ENCODE peak calls at places on chromosome 7, in five cellular contexts. B, S, I, Q and Z are unnamed samples.

GRCh38 chr7:131511071-131511470 is 45.4 kb downstream of the PODXL start:
- DNase-seq in S (no peak), Q (no peak), I (no peak), B (no peak), Z (no peak)

GRCh38 chr7:47221826-47222225 is 360.1 kb downstream of the TNS3 start:
- DNase-seq in B (no peak), I (no peak), Q (peak; percentile 15), S (peak; percentile 21), Z (no peak)

GRCh38 chr7:84228526-84228925 is 33.9 kb upstream of the SEMA3A start:
- DNase-seq in I (no peak), Q (no peak), S (no peak), B (no peak), Z (no peak)

GRCh38 chr7:122311719-122312118 is 7.2 kb upstream of the FEZF1 start:
- DNase-seq in I (no peak), S (no peak), B (no peak), Q (no peak), Z (no peak)

GRCh38 chr7:68321076-68321639 is 1277.1 kb upstream of the AUTS2 start:
- DNase-seq in B (no peak), Q (no peak), S (peak; percentile 15), I (peak; percentile 67), Z (peak; percentile 34)

GRCh38 chr7:40826419-40827216 is 691.8 kb downstream of the SUGCT start:
- DNase-seq in I (no peak), Q (peak; percentile 41), B (no peak), S (peak; percentile 74), Z (no peak)

GRCh38 chr7:142153400-142153799 is 41.9 kb downstream of the MGAM2 start:
- DNase-seq in B (no peak), Q (no peak), S (no peak), I (no peak), Z (no peak)

GRCh38 chr7:27784399-27785053 is 44.6 kb downstream of the TAX1BP1 start:
- DNase-seq in S (peak; percentile 54), B (peak; percentile 23), I (no peak), Q (peak; percentile 73), Z (no peak)

GRCh38 chr7:25662881-25663588 is 434.7 kb upstream of the NPVF start:
- DNase-seq in Q (no peak), I (no peak), S (no peak), B (no peak), Z (no peak)

GRCh38 chr7:105198223-105198622 is 184.2 kb downstream of the KMT2E start:
- DNase-seq in Q (peak; percentile 76), S (peak; percentile 92), B (no peak), I (no peak), Z (no peak)

GRCh38 chr7:18505870-18506460 is 10.4 kb downstream of the HDAC9 start:
- DNase-seq in S (peak; percentile 60), B (no peak), Q (peak; percentile 52), I (no peak), Z (no peak)

GRCh38 chr7:7564323-7564780 is 2.3 kb upstream of the MIOS start:
- DNase-seq in B (no peak), I (no peak), Q (peak; percentile 43), S (peak; percentile 89), Z (no peak)

GRCh38 chr7:32937344-32938174 is 19.7 kb upstream of the FKBP9 start:
- DNase-seq in I (peak; percentile 70), S (peak; percentile 33), B (no peak), Q (peak; percentile 57), Z (peak; percentile 38)

GRCh38 chr7:106664343-106664742 is 3.4 kb upstream of the CCDC71L start:
- DNase-seq in S (no peak), Q (no peak), I (no peak), B (no peak), Z (no peak)

GRCh38 chr7:150453186-150453585 is 2.8 kb downstream of the GIMAP8 start:
- DNase-seq in S (no peak), B (peak; percentile 35), I (no peak), Q (no peak), Z (no peak)
- H3K4me3 ChIP-seq in S (no peak overlapping the region), B (peak overlapping the region; percentile 59), I (no peak overlapping the region), Q (no peak overlapping the region), Z (peak overlapping the region; percentile 29)

DNA sequence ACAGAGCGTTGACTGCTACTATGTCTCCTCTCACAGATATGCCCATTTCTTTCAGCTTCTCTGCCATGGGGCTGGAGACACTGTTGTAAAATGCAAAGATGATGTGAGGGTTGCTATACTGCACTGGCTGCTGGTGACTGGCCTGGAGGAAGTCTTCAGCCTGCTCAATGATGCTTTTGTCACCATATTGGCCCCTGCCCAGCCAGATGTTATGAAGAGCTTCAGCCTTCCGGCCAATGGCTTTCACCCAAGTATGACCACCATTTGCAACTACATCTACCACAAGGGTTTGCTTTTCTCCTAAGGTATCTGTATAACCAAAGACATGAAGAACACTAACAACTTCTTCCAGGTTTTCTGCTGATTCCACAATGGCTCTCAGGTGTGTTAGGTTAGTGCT is 1.6 kb downstream of the C7orf25 start:
- DNase-seq in S (no peak), B (no peak), I (no peak), Q (no peak), Z (no peak)
- H3K4me3 ChIP-seq in S (no peak overlapping the region), B (no peak overlapping the region), I (no peak overlapping the region), Q (peak overlapping the region; percentile 68), Z (no peak overlapping the region)

GRCh38 chr7:39313958-39314357 is 252.2 kb upstream of the YAE1 start:
- DNase-seq in I (no peak), B (no peak), Q (no peak), S (no peak), Z (no peak)
- H3K4me3 ChIP-seq in I (no peak overlapping the region), B (no peak overlapping the region), Q (no peak overlapping the region), S (no peak overlapping the region), Z (no peak overlapping the region)

GRCh38 chr7:134324107-134324506 is 7.4 kb upstream of the SLC35B4 start:
- DNase-seq in I (no peak), S (no peak), B (no peak), Q (no peak), Z (no peak)

GRCh38 chr7:134317434-134317833 is 704 bp upstream of the SLC35B4 start:
- DNase-seq in Q (no peak), B (no peak), I (no peak), S (no peak), Z (no peak)

GRCh38 chr7:134316539-134317344 is at the start of gene SLC35B4:
- DNase-seq in Q (peak; percentile 95), B (peak; percentile 92), S (peak; percentile 95), I (peak; percentile 97), Z (peak; percentile 97)

GRCh38 chr7:134318443-134318842 is 1.7 kb upstream of the SLC35B4 start:
- DNase-seq in I (no peak), S (peak; percentile 62), Q (peak; percentile 6), B (no peak), Z (no peak)

DNA sequence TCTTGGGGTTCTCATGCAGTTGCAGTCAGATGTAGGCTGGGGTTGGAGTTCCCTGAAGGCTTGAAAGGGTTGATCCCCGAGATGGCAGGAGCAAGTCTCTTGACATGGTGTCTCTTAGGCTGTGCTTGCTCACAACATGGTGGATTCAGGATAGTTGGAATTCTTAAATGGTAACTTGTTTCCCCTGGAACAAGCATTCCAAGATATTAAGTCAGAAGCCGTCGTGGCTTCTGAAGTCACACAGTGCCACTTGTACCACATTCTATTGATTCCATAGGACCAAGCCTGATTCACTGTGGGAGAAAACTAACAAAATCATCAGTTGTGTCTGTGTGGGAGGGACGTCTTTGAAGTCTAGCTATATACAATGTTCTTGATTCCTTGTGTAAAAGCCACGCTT is 3.5 kb upstream of the SLC35B4 start:
- DNase-seq in B (no peak), S (peak; percentile 25), I (no peak), Q (no peak), Z (no peak)
- H3K4me3 ChIP-seq in B (no peak overlapping the region), S (no peak overlapping the region), I (no peak overlapping the region), Q (no peak overlapping the region), Z (no peak overlapping the region)

GRCh38 chr7:143176128-143176527 is 7.1 kb upstream of the TAS2R39 start:
- DNase-seq in B (no peak), S (no peak), Q (no peak), I (no peak), Z (no peak)

GRCh38 chr7:143171697-143172096 is 11.5 kb upstream of the TAS2R39 start:
- DNase-seq in Q (peak; percentile 7), I (no peak), S (no peak), B (no peak), Z (no peak)

GRCh38 chr7:143177374-143178119 is 5.7 kb upstream of the TAS2R39 start:
- DNase-seq in B (no peak), I (no peak), S (no peak), Q (no peak), Z (no peak)

DNA sequence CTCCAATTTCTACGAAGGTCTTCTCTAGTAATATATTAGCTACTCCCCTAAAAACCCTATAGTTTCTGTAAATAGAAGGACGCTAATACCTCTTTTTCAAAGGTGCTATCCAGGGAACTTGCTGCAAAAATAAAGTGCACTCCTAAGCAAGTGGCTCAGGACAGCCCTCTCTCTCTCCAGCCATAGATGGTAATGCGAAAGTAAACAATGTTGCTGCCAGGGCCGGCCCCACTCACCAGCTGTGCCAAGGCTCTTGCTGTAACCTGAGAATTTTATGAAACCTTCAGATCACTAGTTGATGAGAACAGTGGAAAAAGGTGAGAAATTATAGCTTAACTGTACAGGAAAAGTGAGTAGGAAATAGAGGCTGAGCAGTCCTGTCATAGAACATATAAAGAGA is 10.9 kb upstream of the TAS2R39 start:
- DNase-seq in Q (peak; percentile 36), I (no peak), S (peak; percentile 4), B (no peak), Z (peak; percentile 72)
- H3K4me3 ChIP-seq in Q (no peak overlapping the region), I (no peak overlapping the region), S (no peak overlapping the region), B (no peak overlapping the region), Z (no peak overlapping the region)

DNA sequence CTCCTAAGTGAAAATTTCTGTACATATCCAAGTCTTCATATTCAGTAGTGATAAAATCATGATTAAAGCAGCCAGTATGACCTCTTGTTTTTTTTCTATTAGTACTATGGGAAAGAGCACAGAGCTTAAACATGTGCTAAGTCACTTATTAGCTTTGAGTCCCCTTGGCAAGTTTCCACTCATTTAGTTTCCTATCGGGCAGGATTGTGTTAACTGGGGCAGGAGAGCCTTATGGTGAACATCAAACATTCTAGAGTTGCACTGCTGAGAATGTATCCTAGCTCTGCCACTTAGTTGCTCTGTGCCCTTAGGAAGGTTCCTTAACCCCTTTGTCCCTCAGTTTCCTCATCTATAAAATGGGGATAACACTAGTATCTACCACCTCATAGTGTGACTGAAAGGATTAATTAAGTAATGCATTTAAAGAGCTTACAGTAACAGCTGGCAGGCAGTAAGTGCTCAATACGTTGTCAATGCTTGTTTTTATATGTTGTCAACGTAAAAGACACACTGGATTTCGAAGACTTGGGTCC is 117.6 kb downstream of the DOCK4 start:
- DNase-seq in Q (no peak), B (no peak), I (no peak), S (no peak), Z (no peak)
- H3K4me3 ChIP-seq in Q (no peak overlapping the region), B (no peak overlapping the region), I (no peak overlapping the region), S (no peak overlapping the region), Z (no peak overlapping the region)